ENCODE peak calls at places on chromosomes 16 and 17, in eight cellular contexts. P is GM23338, O is endothelial cell of umbilical vein, J is neural progenitor cell, W is A549, A is fibroblast of lung, Z is mesendoderm, I is H9. H is an unnamed sample.

GRCh38 chr17:76532072-76532651 is 5.3 kb downstream of the CYGB start:
- DNase-seq in O (no peak), I (no peak), Z (peak), A (peak), W (no peak), P (no peak), J (no peak), H (no peak)

GRCh38 chr16:27583634-27584033 is 33.7 kb downstream of the KATNIP start:
- DNase-seq in O (no peak), W (no peak), P (no peak), J (no peak), Z (no peak), I (no peak), A (no peak), H (no peak)

GRCh38 chr17:50916026-50916707 is 50.0 kb upstream of the TOB1 start:
- DNase-seq in Z (no peak), J (no peak), W (no peak), P (no peak), A (no peak), O (no peak), I (no peak), H (no peak)

GRCh38 chr17:64084086-64084939 is 45.6 kb downstream of the ERN1 start:
- DNase-seq in J (no peak), A (peak), W (no peak), P (peak), O (peak), I (peak), Z (no peak), H (no peak)

GRCh38 chr17:31310260-31310659 is 3.6 kb downstream of the EVI2B start:
- DNase-seq in W (no peak), I (no peak), A (no peak), P (no peak), J (no peak), O (no peak), Z (no peak), H (no peak)

GRCh38 chr16:15484662-15485061 is 50.3 kb downstream of the BMERB1 start:
- DNase-seq in Z (no peak), P (no peak), J (no peak), O (no peak), I (no peak), W (no peak), A (peak), H (no peak)

GRCh38 chr16:85437161-85438052 is 175.7 kb upstream of the GSE1 start:
- DNase-seq in Z (peak), P (peak), A (no peak), J (peak), I (peak), W (no peak), O (no peak), H (no peak)

GRCh38 chr17:61591930-61592329 is 911 bp upstream of the NACA2 start:
- DNase-seq in J (no peak), I (no peak), A (no peak), O (no peak), P (no peak), W (no peak), Z (no peak), H (no peak)

GRCh38 chr17:8375738-8376259 is 705 bp downstream of the KRABD2 start:
- DNase-seq in A (peak), J (peak), W (no peak), I (no peak), Z (peak), O (no peak), P (peak), H (no peak)

GRCh38 chr17:1188812-1189211 is 9.0 kb upstream of the ABR start:
- DNase-seq in Z (no peak), A (peak), W (no peak), O (peak), P (no peak), I (no peak), J (no peak), H (no peak)

GRCh38 chr17:79907217-79907715 is 68.0 kb upstream of the CBX4 start:
- DNase-seq in A (no peak), O (no peak), I (no peak), Z (no peak), P (no peak), J (no peak), W (no peak), H (no peak)

GRCh38 chr16:55014022-55014421 is 83.4 kb downstream of the IRX5 start:
- DNase-seq in P (no peak), J (no peak), I (no peak), A (no peak), O (no peak), Z (no peak), W (no peak), H (no peak)

GRCh38 chr17:80866050-80866793 is 125.4 kb upstream of the CHMP6 start:
- DNase-seq in Z (peak), O (peak), W (peak), P (peak), I (peak), A (peak), J (peak), H (no peak)

GRCh38 chr17:78214016-78214705 is at the start of gene BIRC5:
- DNase-seq in Z (peak), I (peak), J (peak), A (peak), P (peak), W (peak), O (peak), H (peak)

GRCh38 chr16:66250686-66251405 is 115.6 kb upstream of the CDH5 start:
- DNase-seq in W (no peak), I (no peak), O (no peak), Z (peak), P (peak), J (no peak), A (peak), H (no peak)

GRCh38 chr17:50585346-50585745 is 24.8 kb downstream of the CACNA1G start:
- DNase-seq in J (no peak), A (no peak), P (no peak), O (no peak), I (no peak), W (no peak), Z (no peak), H (no peak)

GRCh38 chr16:85092851-85093250 is 19.4 kb downstream of the CIBAR2 start:
- DNase-seq in I (no peak), Z (no peak), J (no peak), P (no peak), A (no peak), O (no peak), W (no peak), H (no peak)

GRCh38 chr16:8869212-8869987 is 594 bp upstream of the CARHSP1 start:
- DNase-seq in P (peak), I (peak), W (no peak), O (no peak), Z (peak), J (peak), A (no peak), H (no peak)

GRCh38 chr17:48624118-48624517 is 2.0 kb downstream of the HOXB9 start:
- DNase-seq in J (no peak), A (no peak), W (no peak), O (no peak), Z (no peak), P (no peak), I (no peak), H (no peak)
- H3K4me2 ChIP-seq in J (no peak), A (no peak), W (peak), O (no peak), Z (no peak), P (peak), I (no peak), H (no peak)

DNA sequence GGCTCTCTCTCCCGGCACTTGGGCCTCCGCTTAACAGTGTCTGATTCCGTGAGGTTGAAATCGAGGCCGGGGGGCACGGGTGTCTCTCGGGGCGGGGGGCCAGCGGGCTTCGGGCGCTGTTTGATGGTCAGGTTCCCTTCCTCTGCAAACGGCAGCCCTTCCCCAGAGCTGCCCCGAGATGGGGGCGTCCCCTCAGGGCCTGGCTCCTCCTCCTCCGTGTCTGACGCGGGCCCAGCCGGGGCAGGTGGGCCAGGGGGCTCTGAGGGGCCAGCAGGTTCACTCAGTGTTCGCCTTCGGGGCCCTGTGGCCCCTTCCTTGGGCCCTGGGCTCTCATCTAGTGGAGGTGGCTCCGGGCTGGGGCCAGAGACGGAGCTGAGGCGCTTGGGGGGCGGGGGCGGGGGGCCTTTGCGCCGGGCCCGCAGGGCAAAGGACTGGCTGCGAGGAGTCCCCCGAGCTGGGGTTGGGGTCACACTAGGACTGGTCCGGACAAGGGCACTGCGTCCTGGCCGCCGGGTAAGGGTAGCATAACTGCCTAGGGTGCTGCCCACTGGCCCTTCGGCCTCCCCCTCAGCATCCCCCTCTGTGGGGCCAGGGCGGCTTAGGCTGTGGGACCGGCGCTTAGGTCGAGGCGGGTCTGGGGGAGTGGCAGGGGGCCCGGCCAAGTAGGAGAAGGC is 13.1 kb downstream of the CASKIN2 start:
- DNase-seq in J (no peak), P (no peak), A (no peak), W (no peak), I (no peak), Z (no peak), O (no peak), H (no peak)
- H3K4me2 ChIP-seq in J (no peak), P (no peak), A (no peak), W (no peak), I (no peak), Z (no peak), O (no peak), H (no peak)

DNA sequence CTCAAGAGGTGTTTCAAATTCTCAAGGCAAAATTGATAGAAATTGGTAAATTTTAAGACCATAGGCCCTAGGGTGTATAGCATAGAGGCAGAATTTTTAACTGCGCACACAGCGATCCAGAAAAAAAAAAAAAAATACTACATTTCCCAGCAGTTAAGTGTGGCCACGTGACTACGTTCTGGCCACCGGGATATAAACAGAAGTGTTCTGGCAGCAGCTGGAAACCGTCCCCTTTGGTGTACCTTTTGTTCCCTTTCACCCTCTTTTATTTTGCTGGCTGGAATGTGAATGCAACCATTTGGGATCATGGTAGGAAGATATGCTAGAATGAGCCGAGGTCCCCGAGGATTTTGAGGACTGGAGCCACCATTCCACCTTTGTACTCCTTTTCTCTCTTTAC is 52.7 kb upstream of the AKAP1 start:
- DNase-seq in I (no peak), O (no peak), P (no peak), J (peak), W (no peak), Z (no peak), A (no peak), H (no peak)
- H3K4me2 ChIP-seq in I (no peak), O (no peak), P (no peak), J (no peak), W (no peak), Z (no peak), A (peak), H (no peak)

GRCh38 chr16:75022567-75022966 is 23.7 kb downstream of the ZNRF1 start:
- DNase-seq in W (no peak), P (no peak), J (no peak), I (no peak), Z (no peak), A (peak), O (no peak), H (no peak)
- H3K4me2 ChIP-seq in W (no peak), P (no peak), J (no peak), I (no peak), Z (no peak), A (peak), O (no peak), H (no peak)